ENCODE peak calls at places on chromosomes 4 and X, in six cellular contexts. B, M, N, X, Q and K are unnamed samples.
A peak's percentile ranks its signal among the peaks of the same experiment; 100 is the strongest.

GRCh38 chr4:147354271-147354670 is 126.6 kb upstream of the EDNRA start:
- DNase-seq in B (no peak), M (no peak), N (no peak), X (no peak), Q (no peak), K (no peak)

GRCh38 chrX:118862990-118863389 is 39.4 kb downstream of the ZCCHC12 start:
- DNase-seq in B (no peak), M (no peak), N (no peak), X (no peak), Q (no peak), K (no peak)

GRCh38 chrX:16250296-16250695 is 83.0 kb downstream of the MAGEB17 start:
- DNase-seq in B (no peak), M (no peak), N (no peak), X (no peak), Q (peak; percentile 12), K (no peak)

GRCh38 chrX:116379854-116380253 is 56.6 kb upstream of the SLC6A14 start:
- DNase-seq in B (no peak), M (no peak), N (peak; percentile 4), X (peak; percentile 90), Q (peak; percentile 2), K (no peak)

GRCh38 chr4:79455216-79455615 is 47.2 kb upstream of the GK2 start:
- DNase-seq in B (no peak), M (no peak), N (no peak), X (no peak), Q (no peak), K (no peak)

GRCh38 chrX:19514791-19515614 is at the start of gene MAP3K15:
- DNase-seq in B (peak; percentile 42), M (peak; percentile 32), N (peak; percentile 15), X (peak; percentile 5), Q (peak; percentile 9), K (no peak)

GRCh38 chrX:23003121-23003520 is 3.4 kb downstream of the DDX53 start:
- DNase-seq in B (no peak), M (no peak), N (no peak), X (peak; percentile 5), Q (peak; percentile 56), K (peak; percentile 43)

GRCh38 chr4:6301732-6302442 is 32.2 kb downstream of the WFS1 start:
- DNase-seq in B (no peak), M (no peak), N (no peak), X (no peak), Q (no peak), K (no peak)

GRCh38 chr4:110508827-110509446 is 33.0 kb downstream of the ENPEP start:
- DNase-seq in B (no peak), M (no peak), N (peak; percentile 11), X (peak; percentile 55), Q (peak; percentile 40), K (peak; percentile 50)

GRCh38 chr4:20297800-20298199 is 46.1 kb downstream of the SLIT2 start:
- DNase-seq in B (no peak), M (no peak), N (no peak), X (no peak), Q (no peak), K (no peak)

GRCh38 chr4:140103676-140104075 is 50.3 kb downstream of the MAML3 start:
- DNase-seq in B (no peak), M (no peak), N (no peak), X (peak; percentile 56), Q (peak; percentile 64), K (no peak)

GRCh38 chrX:55088795-55089489 is at the start of gene PAGE2:
- DNase-seq in B (no peak), M (no peak), N (no peak), X (no peak), Q (no peak), K (no peak)

GRCh38 chrX:53678667-53679066 is 7.9 kb downstream of the HUWE1 start:
- DNase-seq in B (no peak), M (no peak), N (no peak), X (peak; percentile 19), Q (no peak), K (no peak)
- TF ChIP-seq CTCF in B (no peak), M (no peak), N (no peak), X (peak; percentile 41), Q (peak; percentile 12), K (peak; percentile 53)

GRCh38 chr4:88938138-88938537 is 118.8 kb downstream of the FAM13A start:
- DNase-seq in B (no peak), M (no peak), N (no peak), X (peak; percentile 96), Q (peak; percentile 94), K (peak; percentile 89)
- TF ChIP-seq CTCF in B (no peak), M (no peak), N (no peak), X (peak; percentile 29), Q (no peak), K (no peak)

GRCh38 chrX:57752866-57753265 is 72.8 kb upstream of the NLRP2B start:
- DNase-seq in B (no peak), M (no peak), N (no peak), X (peak; percentile 2), Q (no peak), K (no peak)
- TF ChIP-seq CTCF in B (no peak), M (no peak), N (no peak), X (no peak), Q (no peak), K (no peak)

GRCh38 chr4:135672202-135672601 is 1470.6 kb upstream of the PABPC4L start:
- DNase-seq in B (no peak), M (no peak), N (no peak), X (no peak), Q (no peak), K (no peak)

GRCh38 chr4:135670548-135670947 is 1469.0 kb upstream of the PABPC4L start:
- DNase-seq in B (no peak), M (no peak), N (no peak), X (no peak), Q (no peak), K (no peak)
- TF ChIP-seq CTCF in B (no peak), M (no peak), N (no peak), X (no peak), Q (no peak), K (no peak)